ENCODE peak calls at places on chromosomes 7 and 10, in seven cellular contexts. W, B, A, Y, F, T and J are unnamed samples. For H3K4me1, the result is how much of the 10 kb centered on the place peaks cover.

GRCh38 chr10:66746711-66747110 is 179.1 kb upstream of the LRRTM3 start:
- DNase-seq in W (no peak), B (no peak), A (no peak), Y (no peak), F (no peak), T (peak), J (no peak)

GRCh38 chr7:141053626-141054025 is 20.2 kb upstream of the TMEM178B start:
- DNase-seq in W (no peak), B (no peak), A (no peak), Y (no peak), F (no peak), T (no peak), J (no peak)

GRCh38 chr10:132237871-132238270 is 51.1 kb downstream of the DPYSL4 start:
- DNase-seq in W (no peak), B (peak), A (no peak), Y (no peak), F (no peak), T (no peak), J (no peak)

GRCh38 chr7:6446977-6447588 is 671 bp downstream of the DAGLB start:
- DNase-seq in W (peak), B (peak), A (peak), Y (no peak), F (peak), T (peak), J (no peak)

GRCh38 chr7:71707041-71707440 is 575.1 kb downstream of the GALNT17 start:
- DNase-seq in W (no peak), B (no peak), A (no peak), Y (no peak), F (no peak), T (no peak), J (no peak)

GRCh38 chr7:50591480-50592438 is 26.6 kb upstream of the DDC start:
- DNase-seq in W (no peak), B (peak), A (no peak), Y (peak), F (no peak), T (no peak), J (no peak)

GRCh38 chr10:42938351-42938750 is 138.5 kb upstream of the RET start:
- DNase-seq in W (no peak), B (no peak), A (no peak), Y (no peak), F (no peak), T (no peak), J (no peak)

GRCh38 chr10:89332718-89333281 is 5.0 kb downstream of the IFIT3 start:
- DNase-seq in W (no peak), B (no peak), A (no peak), Y (peak), F (no peak), T (no peak), J (no peak)

GRCh38 chr7:88337556-88337955 is 30.9 kb upstream of the STEAP4 start:
- DNase-seq in W (no peak), B (no peak), A (no peak), Y (no peak), F (no peak), T (peak), J (no peak)

GRCh38 chr10:10120671-10121070 is 897.0 kb upstream of the CELF2 start:
- DNase-seq in W (no peak), B (no peak), A (no peak), Y (no peak), F (no peak), T (no peak), J (no peak)

GRCh38 chr7:157377436-157378124 is 40.8 kb downstream of the DNAJB6 start:
- DNase-seq in W (no peak), B (no peak), A (no peak), Y (no peak), F (no peak), T (no peak), J (no peak)

GRCh38 chr7:17947606-17948005 is 7.3 kb upstream of the SNX13 start:
- DNase-seq in W (no peak), B (no peak), A (no peak), Y (no peak), F (no peak), T (no peak), J (no peak)

GRCh38 chr10:71755179-71755879 is 18.0 kb downstream of the VSIR start:
- DNase-seq in W (no peak), B (no peak), A (no peak), Y (no peak), F (no peak), T (no peak), J (no peak)

GRCh38 chr7:34070486-34071323 is 165.4 kb downstream of the BMPER start:
- DNase-seq in W (no peak), B (no peak), A (no peak), Y (no peak), F (no peak), T (peak), J (no peak)

GRCh38 chr10:61899045-61899444 is 2.5 kb upstream of the ARID5B start:
- DNase-seq in W (no peak), B (no peak), A (no peak), Y (no peak), F (no peak), T (peak), J (no peak)

DNA sequence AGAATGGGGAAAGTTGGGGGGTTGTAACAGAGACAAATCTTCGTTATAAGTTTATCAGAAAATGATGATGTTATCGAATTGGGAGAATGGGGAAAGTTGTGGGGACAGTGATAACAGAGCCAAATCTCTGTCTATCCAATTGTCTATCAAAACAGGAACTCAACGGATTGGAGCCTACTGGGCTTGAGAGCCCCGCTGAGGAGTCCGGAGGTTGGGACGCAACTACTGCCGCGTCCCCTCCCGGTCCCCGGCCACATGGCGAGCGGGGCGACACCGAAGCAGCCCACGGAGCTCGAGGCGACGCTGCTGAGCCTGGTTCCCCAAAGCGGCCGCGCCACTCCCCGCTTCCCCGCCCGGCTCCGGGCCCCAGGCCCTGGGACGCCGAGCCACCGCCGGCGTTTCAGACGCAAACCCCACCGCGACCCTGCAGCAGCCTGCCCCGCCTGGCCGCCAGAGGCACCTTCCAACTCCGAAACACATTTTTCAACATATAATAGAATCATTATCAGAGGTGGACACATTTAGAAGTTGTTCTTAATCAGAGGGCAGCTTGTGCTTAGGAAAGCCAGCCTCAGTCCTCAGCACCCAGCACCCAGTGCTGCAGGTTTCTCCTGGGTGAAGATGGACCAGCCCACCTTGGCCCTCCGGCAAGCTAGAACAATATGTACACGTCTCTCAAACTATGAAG is 13.8 kb upstream of the RALA start:
- DNase-seq in W (no peak), B (peak), A (peak), Y (no peak), F (peak), T (no peak), J (no peak)
- H3K27ac ChIP-seq in W (peak), B (no peak), A (peak), Y (no peak), F (no peak), T (peak), J (no peak)

DNA sequence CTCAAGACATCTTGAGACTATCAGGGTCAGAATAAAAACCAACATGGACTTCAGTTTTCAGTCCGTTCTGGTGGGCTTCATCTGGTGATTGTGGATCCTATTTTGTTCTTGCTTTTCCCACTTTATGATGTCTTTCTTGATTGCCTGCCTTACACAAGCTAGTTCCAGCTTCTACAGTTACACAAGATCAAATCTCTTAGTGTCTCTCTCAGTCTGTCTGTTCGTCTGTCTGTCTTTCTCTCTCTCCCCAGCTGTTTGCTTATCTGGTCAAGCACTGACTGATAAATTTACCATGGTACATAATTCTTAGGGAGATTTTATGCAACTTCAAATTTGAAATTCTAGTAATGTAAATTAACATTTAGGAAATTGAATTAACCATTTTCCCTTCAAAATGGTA is 35.8 kb downstream of the TAX1BP1 start:
- DNase-seq in W (no peak), B (no peak), A (no peak), Y (no peak), F (no peak), T (no peak), J (no peak)
- H3K4me1 ChIP-seq in W (under half), B (under half), A (under half), Y (under half), F (under half), T (under half), J (under half)

GRCh38 chr7:36984051-36984492 is 259.8 kb upstream of the AOAH start:
- DNase-seq in W (no peak), B (no peak), A (no peak), Y (no peak), F (no peak), T (no peak), J (no peak)
- TF ChIP-seq CTCF in W (no peak), B (no peak), A (no peak), Y (no peak), F (no peak), T (no peak), J (no peak)

GRCh38 chr7:131629203-131629871 is 72.9 kb upstream of the PODXL start:
- DNase-seq in W (no peak), B (no peak), A (peak), Y (no peak), F (no peak), T (peak), J (no peak)
- H3K27ac ChIP-seq in W (peak), B (no peak), A (peak), Y (no peak), F (no peak), T (no peak), J (no peak)

DNA sequence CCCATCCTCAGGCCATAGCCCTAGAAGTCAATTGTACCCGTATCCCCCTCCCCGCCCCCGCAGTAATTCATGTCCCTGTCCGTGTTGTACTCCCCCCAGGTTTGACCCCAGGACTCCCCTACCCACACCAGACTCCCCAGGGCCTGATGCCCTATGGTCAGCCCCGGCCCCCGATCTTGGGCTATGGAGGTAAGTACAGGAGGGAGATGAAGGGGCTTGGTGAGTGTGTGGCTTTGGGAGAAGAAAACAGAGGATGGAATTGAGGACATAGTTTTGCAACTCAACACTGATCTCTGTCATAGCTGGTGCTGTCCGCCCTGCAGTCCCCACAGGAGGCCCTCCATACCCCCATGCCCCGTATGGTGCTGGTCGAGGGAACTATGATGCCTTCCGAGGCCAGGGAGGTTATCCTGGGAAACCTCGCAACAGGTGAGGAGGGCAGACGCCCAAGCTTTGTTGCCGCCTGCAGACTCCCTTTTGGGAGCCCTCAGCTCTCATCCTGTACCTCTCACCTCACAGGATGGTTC is 1.5 kb downstream of the UFSP1 start:
- DNase-seq in W (no peak), B (no peak), A (peak), Y (no peak), F (no peak), T (no peak), J (no peak)
- H3K4me1 ChIP-seq in W (under half), B (under half), A (under half), Y (under half), F (under half), T (under half), J (under half)

GRCh38 chr10:87066178-87066577 is 28.5 kb downstream of the GLUD1 start:
- DNase-seq in W (no peak), B (no peak), A (no peak), Y (no peak), F (no peak), T (no peak), J (no peak)
- TF ChIP-seq CTCF in W (no peak), B (no peak), A (no peak), Y (no peak), F (no peak), T (no peak), J (no peak)

DNA sequence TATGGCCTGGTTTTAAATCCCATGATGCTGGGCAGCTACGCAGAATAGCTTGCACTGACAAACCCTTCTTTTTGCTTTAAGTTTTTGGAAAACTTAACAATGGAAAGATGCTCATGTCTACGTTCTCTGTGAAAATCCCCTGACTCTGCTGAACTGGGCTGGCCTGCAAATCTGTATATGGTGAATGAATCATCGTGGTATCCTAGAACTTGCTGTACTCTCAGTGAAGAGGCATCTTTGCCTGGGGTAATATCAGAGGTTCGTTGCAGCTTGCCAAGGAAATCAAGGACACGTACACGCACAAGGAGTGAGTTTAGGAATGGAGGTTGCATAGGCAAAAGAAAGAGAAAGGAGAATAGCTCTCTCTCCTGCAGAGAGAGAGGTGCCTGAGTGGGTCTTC is 382.0 kb upstream of the ADARB2 start:
- DNase-seq in W (no peak), B (no peak), A (no peak), Y (no peak), F (no peak), T (peak), J (no peak)
- H3K27ac ChIP-seq in W (no peak), B (no peak), A (no peak), Y (no peak), F (no peak), T (no peak), J (no peak)

GRCh38 chr10:69359089-69360025 is 57.4 kb downstream of the TACR2 start:
- DNase-seq in W (no peak), B (no peak), A (no peak), Y (no peak), F (no peak), T (no peak), J (no peak)
- H3K4me1 ChIP-seq in W (half or more), B (under half), A (half or more), Y (under half), F (under half), T (under half), J (half or more)